ENCODE peak calls at places on chromosome X, in four cellular contexts. P is astrocyte of the cerebellum, F is uterus, O is HCT116. K is an unnamed sample.
A peak's percentile ranks its signal among the peaks of the same experiment; 100 is the strongest.

GRCh38 chrX:124502144-124502543 is 155.8 kb downstream of the SH2D1A start:
- DNase-seq in P (no peak), F (no peak), O (no peak), K (no peak)

GRCh38 chrX:71224969-71225368 is 1.9 kb downstream of the GJB1 start:
- DNase-seq in P (no peak), F (no peak), O (no peak), K (no peak)

GRCh38 chrX:13506574-13506973 is 62.8 kb upstream of the EGFL6 start:
- DNase-seq in P (peak; percentile 49), F (peak; percentile 34), O (peak; percentile 28), K (peak; percentile 68)

GRCh38 chrX:135973548-135974278 is at the start of gene MMGT1:
- DNase-seq in P (peak; percentile 53), F (peak; percentile 86), O (peak; percentile 59), K (peak; percentile 86)

GRCh38 chrX:94831364-94831763 is 1157.4 kb downstream of the FAM133A start:
- DNase-seq in P (no peak), F (no peak), O (no peak), K (peak; percentile 1)

GRCh38 chrX:139058831-139059495 is 347.4 kb upstream of the FGF13 start:
- DNase-seq in P (peak; percentile 41), F (no peak), O (no peak), K (peak; percentile 7)

GRCh38 chrX:100376581-100376980 is 33.5 kb downstream of the PCDH19 start:
- DNase-seq in P (no peak), F (no peak), O (no peak), K (peak; percentile 12)

GRCh38 chrX:17412692-17413091 is 37.7 kb downstream of the NHS start:
- DNase-seq in P (no peak), F (no peak), O (peak; percentile 69), K (peak; percentile 59)

GRCh38 chrX:1591863-1592127 is 391 bp downstream of the AKAP17A start:
- DNase-seq in P (no peak), F (no peak), O (no peak), K (no peak)

GRCh38 chrX:1778817-1779216 is 164.0 kb downstream of the ASMT start:
- DNase-seq in P (no peak), F (no peak), O (peak; percentile 24), K (no peak)

GRCh38 chrX:125308653-125309052 is 11.0 kb upstream of the TEX13C start:
- DNase-seq in P (no peak), F (no peak), O (no peak), K (no peak)

GRCh38 chrX:109931677-109932076 is 71.2 kb upstream of the TMEM164 start:
- DNase-seq in P (no peak), F (no peak), O (no peak), K (no peak)

GRCh38 chrX:72273718-72274117 is 3.3 kb downstream of the RPS4X start:
- DNase-seq in P (no peak), F (no peak), O (no peak), K (no peak)
- H3K4me3 ChIP-seq in P (peak overlapping the region; percentile 61), F (no peak overlapping the region), O (no peak overlapping the region), K (no peak overlapping the region)

DNA sequence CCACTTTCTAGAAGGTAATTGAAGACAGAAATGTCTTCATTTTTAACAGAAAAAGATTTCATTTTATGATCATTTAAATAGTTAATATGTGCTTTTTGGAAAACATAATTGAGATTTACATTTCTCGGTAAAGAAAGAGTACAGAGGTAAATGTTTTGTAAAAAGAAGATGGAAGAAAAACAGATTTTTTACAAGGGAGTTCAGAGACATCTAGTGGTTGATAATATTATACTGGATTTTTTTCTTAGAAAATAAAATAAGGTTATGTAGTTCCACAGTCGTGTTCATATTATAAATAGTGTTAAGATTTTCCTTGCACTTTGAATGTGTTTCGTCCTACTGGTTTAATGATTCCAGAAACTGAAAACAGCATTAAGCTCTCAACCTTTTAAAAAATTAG is 60.6 kb downstream of the SMARCA1 start:
- DNase-seq in P (no peak), F (no peak), O (no peak), K (no peak)
- TF ChIP-seq CTCF in P (no peak), F (no peak), O (peak; percentile 9), K (peak; percentile 5)

GRCh38 chrX:24371391-24371972 is 11.0 kb downstream of the SUPT20HL1 start:
- DNase-seq in P (peak; percentile 49), F (peak; percentile 63), O (peak; percentile 44), K (peak; percentile 56)
- H3K4me3 ChIP-seq in P (peak overlapping the region; percentile 2), F (no peak overlapping the region), O (no peak overlapping the region), K (no peak overlapping the region)

GRCh38 chrX:104565791-104566687 is at the start of gene IL1RAPL2:
- DNase-seq in P (peak; percentile 13), F (no peak), O (no peak), K (peak; percentile 17)
- TF ChIP-seq CTCF in P (peak; percentile 88), F (no peak), O (no peak), K (peak; percentile 54)

GRCh38 chrX:154373340-154374306 is 811 bp downstream of the FLNA start:
- DNase-seq in P (peak; percentile 32), F (peak; percentile 78), O (peak; percentile 78), K (peak; percentile 86)

GRCh38 chrX:154370300-154370881 is 4.0 kb downstream of the FLNA start:
- DNase-seq in P (no peak), F (no peak), O (no peak), K (no peak)

GRCh38 chrX:154370882-154371770 is 3.3 kb downstream of the FLNA start:
- DNase-seq in P (peak; percentile 74), F (peak; percentile 95), O (peak; percentile 76), K (peak; percentile 96)

GRCh38 chrX:154372612-154373022 is 1.8 kb downstream of the FLNA start:
- DNase-seq in P (no peak), F (no peak), O (no peak), K (peak; percentile 47)

GRCh38 chrX:154371771-154372300 is 2.6 kb downstream of the FLNA start:
- DNase-seq in P (no peak), F (no peak), O (no peak), K (no peak)
- H3K4me3 ChIP-seq in P (peak overlapping the region; percentile 76), F (peak overlapping the region; percentile 56), O (peak overlapping the region; percentile 26), K (peak overlapping the region; percentile 48)

GRCh38 chrX:15344106-15344505 is 8.8 kb upstream of the PIGA start:
- DNase-seq in P (no peak), F (no peak), O (no peak), K (no peak)

GRCh38 chrX:15343075-15343476 is 7.8 kb upstream of the PIGA start:
- DNase-seq in P (no peak), F (no peak), O (no peak), K (peak; percentile 76)

GRCh38 chrX:15350329-15350996 is 15.1 kb upstream of the PIGA start:
- DNase-seq in P (no peak), F (no peak), O (no peak), K (peak; percentile 4)

DNA sequence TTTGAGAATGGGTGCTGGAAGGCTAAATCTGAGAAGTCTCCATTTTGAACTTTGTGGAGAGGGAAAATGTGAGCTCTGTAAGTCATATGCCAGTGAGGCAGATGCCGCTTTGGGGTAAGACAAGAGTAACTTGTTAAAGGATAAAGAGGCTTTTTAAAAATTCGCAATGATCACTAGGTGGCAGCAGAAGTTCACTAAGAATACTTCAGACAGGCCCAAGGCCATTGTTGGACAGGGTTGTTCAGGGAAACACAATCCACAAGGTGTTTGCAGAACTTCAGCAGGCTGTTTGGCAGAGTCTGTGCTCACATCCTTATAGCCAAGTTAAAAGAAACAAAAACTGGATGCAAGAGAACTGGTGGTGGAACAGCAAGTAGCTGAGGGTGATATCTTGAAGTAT is 13.7 kb upstream of the PIGA start:
- DNase-seq in P (peak; percentile 47), F (peak; percentile 52), O (peak; percentile 39), K (peak; percentile 70)
- TF ChIP-seq CTCF in P (peak; percentile 53), F (peak; percentile 55), O (peak; percentile 41), K (peak; percentile 51)

GRCh38 chrX:42022158-42022557 is 98.8 kb upstream of the CASK start:
- DNase-seq in P (no peak), F (no peak), O (no peak), K (no peak)

GRCh38 chrX:42023122-42023521 is 99.8 kb upstream of the CASK start:
- DNase-seq in P (no peak), F (no peak), O (no peak), K (no peak)

GRCh38 chrX:42025861-42026260 is 102.5 kb upstream of the CASK start:
- DNase-seq in P (no peak), F (no peak), O (no peak), K (no peak)

GRCh38 chrX:42028113-42028512 is 104.8 kb upstream of the CASK start:
- DNase-seq in P (no peak), F (no peak), O (no peak), K (no peak)

DNA sequence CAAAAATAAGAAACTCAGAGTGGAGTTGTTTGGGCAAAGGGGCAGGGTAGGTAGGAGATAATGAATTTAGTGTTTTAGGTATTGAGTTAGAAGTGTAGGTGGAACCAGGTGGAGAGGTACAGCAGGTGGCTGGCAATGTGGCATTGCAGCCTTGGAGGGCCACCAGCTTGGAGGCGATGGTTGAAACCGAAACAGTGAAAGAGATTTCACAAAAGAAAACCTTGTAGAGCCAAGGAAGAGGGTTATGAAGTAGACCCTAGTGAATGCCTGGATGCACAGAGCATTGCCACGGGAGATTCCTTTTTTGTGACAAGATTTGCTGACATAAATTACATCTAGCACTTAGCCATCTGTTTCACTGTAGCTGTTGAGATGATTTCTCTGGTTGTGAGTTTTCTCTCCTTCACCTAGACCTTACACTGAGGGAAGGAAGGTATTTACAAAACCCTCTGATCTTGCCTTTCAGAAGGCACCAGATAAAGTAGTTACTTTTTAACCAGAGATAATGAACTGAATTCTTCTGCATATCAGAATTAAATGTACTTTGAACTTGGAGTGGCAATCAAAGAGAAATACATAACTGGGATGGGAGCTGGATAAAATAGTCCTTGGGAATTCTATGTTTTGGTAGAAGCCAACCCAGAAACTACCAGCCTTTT is 104.1 kb upstream of the CASK start:
- DNase-seq in P (no peak), F (no peak), O (no peak), K (no peak)
- H3K4me3 ChIP-seq in P (no peak overlapping the region), F (no peak overlapping the region), O (no peak overlapping the region), K (no peak overlapping the region)